ENCODE peak calls at places on chromosomes 13 and 19, in six cellular contexts. V is NCI-H510A treated with DMSO at 0.1 percent for 48 hours; F is NB4; D is activated CD4-positive, alpha-beta memory T cell treated with anti-CD3 and anti-CD28 coated beads, Interleukin-2, amount 10 ng/mL, durations not matched to agents 7 days and 5 days; S is pons; T is astrocyte of the cerebellum. L is an unnamed sample.

GRCh38 chr13:103876571-103876970 is 810.4 kb upstream of the SLC10A2 start:
- DNase-seq in V (no peak), F (no peak), D (no peak), S (no peak), T (no peak), L (no peak)

GRCh38 chr19:30593358-30593757 is 221.2 kb downstream of the ZNF536 start:
- DNase-seq in V (no peak), F (no peak), D (no peak), S (peak), T (no peak), L (no peak)

GRCh38 chr19:959935-960502 is 24.1 kb upstream of the WDR18 start:
- DNase-seq in V (no peak), F (no peak), D (no peak), S (no peak), T (no peak), L (no peak)

GRCh38 chr19:10643166-10643967 is 10.8 kb upstream of the ILF3 start:
- DNase-seq in V (no peak), F (no peak), D (no peak), S (no peak), T (no peak), L (no peak)

GRCh38 chr19:19021115-19021514 is 12.2 kb downstream of the SUGP2 start:
- DNase-seq in V (no peak), F (no peak), D (no peak), S (peak), T (no peak), L (no peak)

GRCh38 chr13:27036236-27036981 is 135.2 kb downstream of the USP12 start:
- DNase-seq in V (no peak), F (no peak), D (no peak), S (no peak), T (no peak), L (no peak)

GRCh38 chr19:16066611-16067104 is 9.6 kb upstream of the TPM4 start:
- DNase-seq in V (no peak), F (peak), D (peak), S (peak), T (no peak), L (no peak)

GRCh38 chr13:98672947-98673545 is 79.4 kb downstream of the SLC15A1 start:
- DNase-seq in V (peak), F (peak), D (peak), S (peak), T (peak), L (peak)

GRCh38 chr19:41960973-41961372 is 1.9 kb upstream of the RABAC1 start:
- DNase-seq in V (no peak), F (peak), D (no peak), S (no peak), T (no peak), L (no peak)

GRCh38 chr19:17450264-17451075 is 2.0 kb upstream of the TMEM221 start:
- DNase-seq in V (no peak), F (peak), D (peak), S (no peak), T (no peak), L (no peak)

GRCh38 chr13:111219950-111220349 is 100.5 kb upstream of the TEX29 start:
- DNase-seq in V (no peak), F (no peak), D (no peak), S (no peak), T (no peak), L (no peak)

GRCh38 chr19:53971608-53972007 is 8.9 kb downstream of the CACNG8 start:
- DNase-seq in V (no peak), F (peak), D (no peak), S (peak), T (no peak), L (no peak)

GRCh38 chr19:8323781-8324185 is 2.5 kb downstream of the RPS28 start:
- DNase-seq in V (no peak), F (peak), D (no peak), S (no peak), T (no peak), L (no peak)

GRCh38 chr19:45913874-45914830 is at the start of gene NANOS2:
- DNase-seq in V (no peak), F (peak), D (peak), S (no peak), T (no peak), L (no peak)

GRCh38 chr13:113851826-113852535 is 11.9 kb downstream of the GAS6 start:
- DNase-seq in V (no peak), F (no peak), D (no peak), S (no peak), T (no peak), L (no peak)

GRCh38 chr19:43504426-43505185 is at the start of gene PHLDB3:
- DNase-seq in V (peak), F (no peak), D (peak), S (no peak), T (no peak), L (peak)

GRCh38 chr13:98664047-98664446 is 87.1 kb upstream of the STK24 start:
- DNase-seq in V (no peak), F (no peak), D (peak), S (no peak), T (peak), L (no peak)

GRCh38 chr13:112619730-112620639 is 32.0 kb upstream of the TUBGCP3 start:
- DNase-seq in V (peak), F (peak), D (no peak), S (peak), T (no peak), L (peak)

GRCh38 chr13:96998071-96998470 is 3.8 kb upstream of the OXGR1 start:
- DNase-seq in V (no peak), F (no peak), D (no peak), S (no peak), T (no peak), L (no peak)

GRCh38 chr19:16397791-16398529 is 73.3 kb downstream of the KLF2 start:
- DNase-seq in V (no peak), F (no peak), D (no peak), S (peak), T (no peak), L (no peak)

GRCh38 chr13:21361123-21361522 is 98.0 kb downstream of the ZDHHC20 start:
- DNase-seq in V (no peak), F (no peak), D (no peak), S (no peak), T (no peak), L (no peak)

GRCh38 chr19:40719414-40719894 is 2.5 kb downstream of the ITPKC start:
- DNase-seq in V (no peak), F (no peak), D (no peak), S (no peak), T (no peak), L (no peak)

GRCh38 chr13:71240906-71241305 is 626.1 kb downstream of the DACH1 start:
- DNase-seq in V (no peak), F (peak), D (no peak), S (peak), T (peak), L (peak)

GRCh38 chr19:29690842-29691241 is 24.2 kb downstream of the C19orf12 start:
- DNase-seq in V (no peak), F (peak), D (peak), S (no peak), T (no peak), L (no peak)

GRCh38 chr19:17680235-17680722 is 7.9 kb downstream of the UNC13A start:
- DNase-seq in V (no peak), F (peak), D (peak), S (peak), T (no peak), L (no peak)

GRCh38 chr13:45482571-45483173 is 17.9 kb downstream of the COG3 start:
- DNase-seq in V (no peak), F (no peak), D (no peak), S (no peak), T (no peak), L (no peak)

GRCh38 chr19:55720801-55721200 is 17.4 kb downstream of the NLRP9 start:
- DNase-seq in V (no peak), F (no peak), D (no peak), S (no peak), T (no peak), L (no peak)

GRCh38 chr19:54551950-54552912 is 21.4 kb upstream of the LILRA2 start:
- DNase-seq in V (no peak), F (peak), D (no peak), S (peak), T (no peak), L (no peak)

GRCh38 chr19:15702590-15702930 is 25.3 kb upstream of the OR10H2 start:
- DNase-seq in V (no peak), F (peak), D (peak), S (peak), T (no peak), L (peak)

GRCh38 chr13:113835461-113836274 is 28.2 kb downstream of the GAS6 start:
- DNase-seq in V (peak), F (peak), D (no peak), S (no peak), T (peak), L (peak)

GRCh38 chr19:13122275-13122878 is 4.3 kb downstream of the NACC1 start:
- DNase-seq in V (no peak), F (no peak), D (no peak), S (no peak), T (no peak), L (no peak)

GRCh38 chr19:49589391-49589790 is 1.6 kb upstream of the PRR12 start:
- DNase-seq in V (no peak), F (no peak), D (no peak), S (no peak), T (no peak), L (no peak)

GRCh38 chr19:18397242-18398202 is at the start of gene LRRC25:
- DNase-seq in V (no peak), F (peak), D (no peak), S (peak), T (no peak), L (no peak)

GRCh38 chr19:19636573-19636972 is 6.9 kb downstream of the GMIP start:
- DNase-seq in V (no peak), F (no peak), D (no peak), S (no peak), T (no peak), L (no peak)

GRCh38 chr19:2123682-2124387 is 27.1 kb downstream of the IZUMO4 start:
- DNase-seq in V (no peak), F (peak), D (peak), S (no peak), T (no peak), L (no peak)

GRCh38 chr19:1050989-1051788 is 11.3 kb downstream of the ABCA7 start:
- DNase-seq in V (no peak), F (no peak), D (no peak), S (no peak), T (no peak), L (no peak)

GRCh38 chr13:29969286-29969685 is 118.9 kb upstream of the UBL3 start:
- DNase-seq in V (no peak), F (no peak), D (no peak), S (no peak), T (peak), L (no peak)

GRCh38 chr19:42653841-42654240 is 59.1 kb upstream of the CEACAM8 start:
- DNase-seq in V (no peak), F (no peak), D (no peak), S (no peak), T (no peak), L (no peak)

GRCh38 chr13:98874029-98874397 is 103.9 kb downstream of the DOCK9 start:
- DNase-seq in V (no peak), F (no peak), D (no peak), S (no peak), T (no peak), L (no peak)